ENCODE peak calls at places on chromosome 4, in seven cellular contexts. One of them, this sample, is unnamed. For H3K4me1 and H3K9me3, the result is how much of the 10 kb centered on the place peaks cover.

GRCh38 chr4:153763404-153763803 is 3.6 kb upstream of the RNF175 start:
- DNase-seq in left lung: no peak
- DNase-seq in Panc1: no peak
- DNase-seq in NT2/D1: no peak
- DNase-seq in A549: no peak
- DNase-seq in GM23248: peak
- DNase-seq in fibroblast of lung: no peak
- DNase-seq in this sample: no peak

GRCh38 chr4:106329027-106329618 is 12.8 kb downstream of the AIMP1 start:
- DNase-seq in left lung: no peak
- DNase-seq in Panc1: no peak
- DNase-seq in NT2/D1: no peak
- DNase-seq in A549: peak
- DNase-seq in GM23248: peak
- DNase-seq in fibroblast of lung: peak
- DNase-seq in this sample: peak

GRCh38 chr4:147247577-147247976 is 233.3 kb upstream of the EDNRA start:
- DNase-seq in left lung: no peak
- DNase-seq in Panc1: no peak
- DNase-seq in NT2/D1: no peak
- DNase-seq in A549: peak
- DNase-seq in GM23248: no peak
- DNase-seq in fibroblast of lung: peak
- DNase-seq in this sample: no peak

GRCh38 chr4:170025523-170026252 is 507 bp downstream of the MFAP3L start:
- DNase-seq in left lung: peak
- DNase-seq in Panc1: no peak
- DNase-seq in NT2/D1: no peak
- DNase-seq in A549: peak
- DNase-seq in GM23248: peak
- DNase-seq in fibroblast of lung: no peak
- DNase-seq in this sample: peak

GRCh38 chr4:179124957-179125356 is 1682.7 kb upstream of the AGA start:
- DNase-seq in left lung: no peak
- DNase-seq in Panc1: no peak
- DNase-seq in NT2/D1: peak
- DNase-seq in A549: no peak
- DNase-seq in GM23248: no peak
- DNase-seq in fibroblast of lung: no peak
- DNase-seq in this sample: no peak

GRCh38 chr4:1413221-1413663 is 7.0 kb upstream of the NKX1-1 start:
- DNase-seq in left lung: no peak
- DNase-seq in Panc1: no peak
- DNase-seq in NT2/D1: no peak
- DNase-seq in A549: no peak
- DNase-seq in GM23248: no peak
- DNase-seq in fibroblast of lung: no peak
- DNase-seq in this sample: no peak

GRCh38 chr4:4260185-4260751 is 12.2 kb upstream of the TMEM128 start:
- DNase-seq in left lung: no peak
- DNase-seq in Panc1: no peak
- DNase-seq in NT2/D1: no peak
- DNase-seq in A549: peak
- DNase-seq in GM23248: peak
- DNase-seq in fibroblast of lung: peak
- DNase-seq in this sample: peak

GRCh38 chr4:152708361-152708760 is 28.6 kb upstream of the TMEM154 start:
- DNase-seq in left lung: no peak
- DNase-seq in Panc1: no peak
- DNase-seq in NT2/D1: no peak
- DNase-seq in A549: no peak
- DNase-seq in GM23248: no peak
- DNase-seq in fibroblast of lung: no peak
- DNase-seq in this sample: no peak

GRCh38 chr4:42487230-42487629 is 89.9 kb downstream of the SHISA3 start:
- DNase-seq in left lung: no peak
- DNase-seq in Panc1: no peak
- DNase-seq in NT2/D1: no peak
- DNase-seq in A549: no peak
- DNase-seq in GM23248: no peak
- DNase-seq in fibroblast of lung: no peak
- DNase-seq in this sample: no peak

GRCh38 chr4:73187325-73187724 is 71.3 kb downstream of the ANKRD17 start:
- DNase-seq in left lung: no peak
- DNase-seq in Panc1: no peak
- DNase-seq in NT2/D1: no peak
- DNase-seq in A549: peak
- DNase-seq in GM23248: peak
- DNase-seq in fibroblast of lung: peak
- DNase-seq in this sample: no peak

GRCh38 chr4:14879643-14880042 is 122.6 kb upstream of the CPEB2 start:
- DNase-seq in left lung: no peak
- DNase-seq in Panc1: no peak
- DNase-seq in NT2/D1: no peak
- DNase-seq in A549: no peak
- DNase-seq in GM23248: no peak
- DNase-seq in fibroblast of lung: no peak
- DNase-seq in this sample: no peak

GRCh38 chr4:175330652-175331051 is 412.5 kb downstream of the ADAM29 start:
- DNase-seq in left lung: no peak
- DNase-seq in Panc1: no peak
- DNase-seq in NT2/D1: no peak
- DNase-seq in A549: peak
- DNase-seq in GM23248: peak
- DNase-seq in fibroblast of lung: peak
- DNase-seq in this sample: no peak

GRCh38 chr4:21320034-21320433 is 619.8 kb downstream of the PACRGL start:
- DNase-seq in left lung: no peak
- DNase-seq in Panc1: no peak
- DNase-seq in NT2/D1: no peak
- DNase-seq in A549: no peak
- DNase-seq in GM23248: no peak
- DNase-seq in fibroblast of lung: no peak
- DNase-seq in this sample: no peak

GRCh38 chr4:3936184-3936583 is 170.0 kb downstream of the ADRA2C start:
- DNase-seq in left lung: no peak
- DNase-seq in Panc1: no peak
- DNase-seq in NT2/D1: no peak
- DNase-seq in A549: no peak
- DNase-seq in GM23248: no peak
- DNase-seq in fibroblast of lung: no peak
- DNase-seq in this sample: no peak

GRCh38 chr4:82969414-82969813 is 41.2 kb downstream of the LIN54 start:
- DNase-seq in left lung: no peak
- DNase-seq in Panc1: no peak
- DNase-seq in NT2/D1: no peak
- DNase-seq in A549: no peak
- DNase-seq in GM23248: no peak
- DNase-seq in fibroblast of lung: no peak
- DNase-seq in this sample: no peak

GRCh38 chr4:156660470-156660869 is 311.1 kb downstream of the PDGFC start:
- DNase-seq in left lung: no peak
- DNase-seq in Panc1: no peak
- DNase-seq in NT2/D1: no peak
- DNase-seq in A549: no peak
- DNase-seq in GM23248: no peak
- DNase-seq in fibroblast of lung: no peak
- DNase-seq in this sample: no peak

GRCh38 chr4:76624271-76624681 is 189.2 kb downstream of the SHROOM3 start:
- DNase-seq in left lung: peak
- DNase-seq in Panc1: no peak
- DNase-seq in NT2/D1: peak
- DNase-seq in A549: peak
- DNase-seq in GM23248: peak
- DNase-seq in fibroblast of lung: peak
- DNase-seq in this sample: no peak

GRCh38 chr4:153438916-153439756 is 27.0 kb upstream of the TMEM131L start:
- DNase-seq in left lung: no peak
- DNase-seq in Panc1: no peak
- DNase-seq in NT2/D1: no peak
- DNase-seq in A549: no peak
- DNase-seq in GM23248: no peak
- DNase-seq in fibroblast of lung: no peak
- DNase-seq in this sample: peak

GRCh38 chr4:99585521-99585920 is 10.9 kb downstream of the MTTP start:
- DNase-seq in left lung: no peak
- DNase-seq in Panc1: no peak
- DNase-seq in NT2/D1: no peak
- DNase-seq in A549: no peak
- DNase-seq in GM23248: no peak
- DNase-seq in fibroblast of lung: no peak
- DNase-seq in this sample: no peak

GRCh38 chr4:1973661-1974060 is 35.1 kb downstream of the NELFA start:
- DNase-seq in left lung: no peak
- DNase-seq in Panc1: no peak
- DNase-seq in NT2/D1: no peak
- DNase-seq in A549: no peak
- DNase-seq in GM23248: no peak
- DNase-seq in fibroblast of lung: no peak
- DNase-seq in this sample: no peak

GRCh38 chr4:2426069-2426397 is 7.3 kb downstream of the CFAP99 start:
- DNase-seq in left lung: no peak
- DNase-seq in Panc1: no peak
- DNase-seq in NT2/D1: no peak
- DNase-seq in A549: no peak
- DNase-seq in GM23248: no peak
- DNase-seq in fibroblast of lung: no peak
- DNase-seq in this sample: no peak

GRCh38 chr4:188484256-188484655 is 345.0 kb downstream of the TRIML1 start:
- DNase-seq in left lung: no peak
- DNase-seq in Panc1: no peak
- DNase-seq in NT2/D1: no peak
- DNase-seq in A549: no peak
- DNase-seq in GM23248: no peak
- DNase-seq in fibroblast of lung: no peak
- DNase-seq in this sample: no peak

DNA sequence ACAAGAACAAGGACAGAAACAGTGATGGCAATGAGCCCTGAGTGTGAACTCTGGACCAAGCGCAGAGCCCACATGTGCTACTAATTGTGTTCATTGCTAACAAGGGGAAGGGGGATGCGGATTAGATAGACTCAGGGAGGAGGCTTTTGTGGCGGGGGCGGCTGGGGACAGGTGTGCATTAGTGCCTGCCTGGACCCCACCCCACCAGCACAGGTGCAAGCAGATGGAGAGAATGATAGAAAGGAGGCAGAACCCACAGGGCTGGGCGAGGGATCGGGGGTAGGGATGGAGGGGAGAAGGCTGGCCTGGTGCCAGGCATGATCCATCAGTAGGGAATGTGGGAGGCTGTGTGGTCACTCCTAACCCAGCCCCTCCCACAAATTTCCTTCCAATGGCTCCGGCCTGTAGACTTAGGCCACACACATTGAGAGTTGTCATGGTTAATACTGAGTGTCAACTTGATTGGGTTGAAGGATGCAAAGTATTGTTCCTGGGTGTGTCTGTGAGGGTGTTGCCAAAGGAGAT is 30.5 kb upstream of the CRMP1 start:
- DNase-seq in left lung: no peak
- DNase-seq in Panc1: no peak
- DNase-seq in NT2/D1: no peak
- DNase-seq in A549: no peak
- DNase-seq in GM23248: no peak
- DNase-seq in fibroblast of lung: no peak
- DNase-seq in this sample: no peak
- H3K4me1 ChIP-seq in left lung: under half
- H3K4me1 ChIP-seq in Panc1: under half
- H3K4me1 ChIP-seq in NT2/D1: under half
- H3K4me1 ChIP-seq in A549: under half
- H3K4me1 ChIP-seq in GM23248: under half
- H3K4me1 ChIP-seq in fibroblast of lung: under half
- H3K4me1 ChIP-seq in this sample: under half

DNA sequence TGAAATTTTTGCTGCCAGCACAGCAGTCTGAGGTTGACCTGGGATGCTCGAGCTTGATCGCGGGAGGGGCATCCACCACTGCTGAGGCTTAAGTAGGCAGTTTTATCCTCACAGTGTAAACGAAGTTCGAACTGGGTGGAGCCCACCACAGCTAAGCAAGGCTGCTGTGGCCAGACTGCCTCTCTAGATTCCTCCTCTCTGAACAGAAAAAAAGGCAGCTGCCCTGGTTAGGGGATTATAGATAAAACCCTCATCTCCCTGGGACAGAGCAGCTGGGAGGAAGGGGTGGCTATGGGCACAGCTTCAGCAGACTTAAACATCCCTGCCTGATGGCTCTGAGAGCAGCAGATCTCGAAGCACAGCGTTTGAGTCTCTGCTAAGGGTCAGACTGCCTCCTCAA is 314.6 kb downstream of the STPG2 start:
- DNase-seq in left lung: no peak
- DNase-seq in Panc1: no peak
- DNase-seq in NT2/D1: no peak
- DNase-seq in A549: no peak
- DNase-seq in GM23248: no peak
- DNase-seq in fibroblast of lung: no peak
- DNase-seq in this sample: no peak
- H3K9me3 ChIP-seq in left lung: under half
- H3K9me3 ChIP-seq in Panc1: under half
- H3K9me3 ChIP-seq in NT2/D1: under half
- H3K9me3 ChIP-seq in A549: under half
- H3K9me3 ChIP-seq in GM23248: under half
- H3K9me3 ChIP-seq in fibroblast of lung: under half
- H3K9me3 ChIP-seq in this sample: under half

DNA sequence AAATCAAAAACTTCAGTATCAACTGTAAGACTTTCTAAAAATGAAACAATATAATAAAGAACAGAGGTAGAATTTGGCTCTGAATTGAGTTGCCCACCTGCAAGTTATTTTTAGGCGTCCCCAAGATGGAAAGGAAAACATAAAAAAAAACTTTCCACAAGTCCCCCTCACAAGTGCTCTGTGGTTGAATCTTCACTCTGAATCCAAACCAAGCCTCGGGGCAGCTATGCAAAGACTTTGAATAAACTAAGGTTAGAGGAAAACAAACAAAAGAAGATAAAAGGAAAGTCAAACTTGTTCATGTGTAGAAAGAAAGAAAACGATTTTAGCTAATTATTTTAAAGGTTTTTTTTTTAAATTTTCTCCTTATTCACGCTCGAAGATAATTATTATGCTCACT is 372.4 kb upstream of the SLIT2 start:
- DNase-seq in left lung: no peak
- DNase-seq in Panc1: no peak
- DNase-seq in NT2/D1: peak
- DNase-seq in A549: no peak
- DNase-seq in GM23248: no peak
- DNase-seq in fibroblast of lung: no peak
- DNase-seq in this sample: no peak
- H3K4me1 ChIP-seq in left lung: under half
- H3K4me1 ChIP-seq in Panc1: under half
- H3K4me1 ChIP-seq in NT2/D1: under half
- H3K4me1 ChIP-seq in A549: under half
- H3K4me1 ChIP-seq in GM23248: under half
- H3K4me1 ChIP-seq in fibroblast of lung: under half
- H3K4me1 ChIP-seq in this sample: under half

DNA sequence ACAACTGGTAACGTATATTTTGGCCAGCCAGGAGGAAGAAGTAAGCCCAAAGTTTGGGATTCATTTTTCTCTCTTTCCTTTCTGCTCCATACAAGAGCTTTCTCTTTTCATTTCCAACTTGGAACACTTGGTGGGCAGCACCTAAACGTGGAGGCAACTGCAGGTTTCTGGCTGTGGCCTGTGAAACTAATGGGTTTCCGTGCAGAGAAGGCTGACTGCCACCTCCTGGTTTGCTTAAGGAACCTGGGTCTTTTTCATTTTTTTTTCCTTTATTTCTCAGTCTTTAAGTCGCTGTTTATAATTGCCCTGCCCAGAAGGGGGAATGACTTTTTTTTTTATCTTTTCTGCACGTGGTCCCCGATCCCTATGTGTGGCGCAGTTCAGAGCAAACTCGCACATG is 15.4 kb downstream of the ZNF718 start:
- DNase-seq in left lung: no peak
- DNase-seq in Panc1: no peak
- DNase-seq in NT2/D1: no peak
- DNase-seq in A549: no peak
- DNase-seq in GM23248: no peak
- DNase-seq in fibroblast of lung: no peak
- DNase-seq in this sample: no peak
- H3K9me3 ChIP-seq in left lung: under half
- H3K9me3 ChIP-seq in Panc1: half or more
- H3K9me3 ChIP-seq in NT2/D1: under half
- H3K9me3 ChIP-seq in A549: half or more
- H3K9me3 ChIP-seq in GM23248: under half
- H3K9me3 ChIP-seq in fibroblast of lung: under half
- H3K9me3 ChIP-seq in this sample: under half